ENCODE peak calls at places on chromosomes 6 and 20, in seven cellular contexts. Z is hepatocyte; B is heart right ventricle; R is body of pancreas; V is ascending aorta; I is uterus; X is CD8-positive, alpha-beta T cell. N is an unnamed sample.
A peak's percentile ranks its signal among the peaks of the same experiment; 100 is the strongest.

GRCh38 chr6:11043961-11044711 is at the start of gene ELOVL2:
- DNase-seq in Z (peak; percentile 88), B (peak; percentile 16), R (peak; percentile 40), V (no peak), I (no peak), X (no peak), N (peak; percentile 69)

GRCh38 chr6:16519265-16520242 is 241.7 kb downstream of the ATXN1 start:
- DNase-seq in Z (no peak), B (no peak), R (peak; percentile 80), V (no peak), I (no peak), X (no peak), N (no peak)

GRCh38 chr6:129651291-129651691 is 58.7 kb downstream of the ARHGAP18 start:
- DNase-seq in Z (no peak), B (no peak), R (no peak), V (no peak), I (no peak), X (no peak), N (no peak)

GRCh38 chr20:15061061-15061430 is 723.6 kb upstream of the FLRT3 start:
- DNase-seq in Z (no peak), B (no peak), R (no peak), V (no peak), I (no peak), X (no peak), N (no peak)

GRCh38 chr6:144411506-144412165 is 126.5 kb downstream of the UTRN start:
- DNase-seq in Z (no peak), B (no peak), R (no peak), V (no peak), I (no peak), X (no peak), N (no peak)

GRCh38 chr6:42968126-42968701 is 7.7 kb downstream of the GNMT start:
- DNase-seq in Z (no peak), B (no peak), R (peak; percentile 11), V (no peak), I (no peak), X (no peak), N (no peak)

GRCh38 chr20:35311409-35311808 is 19.2 kb upstream of the FAM83C start:
- DNase-seq in Z (no peak), B (no peak), R (no peak), V (no peak), I (no peak), X (no peak), N (no peak)

GRCh38 chr20:1965520-1966278 is 28.2 kb downstream of the PDYN start:
- DNase-seq in Z (peak; percentile 87), B (peak; percentile 71), R (peak; percentile 63), V (no peak), I (peak; percentile 73), X (peak; percentile 70), N (peak; percentile 84)

GRCh38 chr20:49517509-49518100 is 35.1 kb upstream of the KCNB1 start:
- DNase-seq in Z (no peak), B (no peak), R (no peak), V (no peak), I (no peak), X (no peak), N (no peak)

GRCh38 chr20:53750827-53751393 is 157.3 kb upstream of the ZNF217 start:
- DNase-seq in Z (peak; percentile 75), B (no peak), R (no peak), V (no peak), I (peak; percentile 33), X (peak; percentile 42), N (peak; percentile 4)

GRCh38 chr20:45097485-45098095 is 3.3 kb downstream of the KCNS1 start:
- DNase-seq in Z (no peak), B (no peak), R (peak; percentile 48), V (no peak), I (no peak), X (peak; percentile 58), N (no peak)

GRCh38 chr6:47145212-47145611 is 103.1 kb upstream of the ADGRF1 start:
- DNase-seq in Z (no peak), B (no peak), R (no peak), V (no peak), I (no peak), X (no peak), N (peak; percentile 53)

GRCh38 chr6:104669483-104669882 is 190.2 kb downstream of the HACE1 start:
- DNase-seq in Z (no peak), B (no peak), R (no peak), V (no peak), I (no peak), X (no peak), N (no peak)

GRCh38 chr20:967796-968742 is 34.0 kb downstream of the RSPO4 start:
- DNase-seq in Z (no peak), B (no peak), R (peak; percentile 13), V (no peak), I (no peak), X (no peak), N (no peak)

GRCh38 chr6:170137911-170138910 is 152.7 kb downstream of the DLL1 start:
- DNase-seq in Z (no peak), B (no peak), R (no peak), V (no peak), I (peak; percentile 8), X (no peak), N (no peak)

GRCh38 chr20:63357921-63358905 is 2.9 kb downstream of the CHRNA4 start:
- DNase-seq in Z (no peak), B (peak; percentile 63), R (peak; percentile 42), V (no peak), I (no peak), X (peak; percentile 4), N (no peak)

GRCh38 chr6:90658497-90658896 is 71.6 kb upstream of the MAP3K7 start:
- DNase-seq in Z (no peak), B (no peak), R (no peak), V (no peak), I (no peak), X (no peak), N (no peak)

GRCh38 chr20:3165473-3166337 is 6.0 kb upstream of the FASTKD5 start:
- DNase-seq in Z (no peak), B (peak; percentile 76), R (peak; percentile 40), V (no peak), I (peak; percentile 37), X (no peak), N (peak; percentile 85)

GRCh38 chr6:32886674-32887383 is 32.8 kb downstream of the PSMB9 start:
- DNase-seq in Z (no peak), B (no peak), R (peak; percentile 44), V (no peak), I (no peak), X (no peak), N (peak; percentile 76)

GRCh38 chr20:41249371-41249770 is 68.2 kb downstream of the ZHX3 start:
- DNase-seq in Z (peak; percentile 60), B (peak; percentile 57), R (peak; percentile 50), V (peak; percentile 46), I (peak; percentile 86), X (no peak), N (no peak)

GRCh38 chr6:116229287-116229913 is 24.5 kb downstream of the TSPYL4 start:
- DNase-seq in Z (peak; percentile 32), B (peak; percentile 91), R (peak; percentile 63), V (peak; percentile 24), I (peak; percentile 87), X (peak; percentile 40), N (peak; percentile 79)

GRCh38 chr6:30067460-30068139 is 602 bp downstream of the PPP1R11 start:
- DNase-seq in Z (peak; percentile 87), B (no peak), R (no peak), V (no peak), I (no peak), X (no peak), N (no peak)

GRCh38 chr6:30073489-30074240 is 1.9 kb downstream of the RNF39 start:
- DNase-seq in Z (peak; percentile 35), B (no peak), R (no peak), V (no peak), I (no peak), X (no peak), N (no peak)

GRCh38 chr6:30074331-30075093 is 1.1 kb downstream of the RNF39 start:
- DNase-seq in Z (peak; percentile 51), B (no peak), R (no peak), V (no peak), I (no peak), X (no peak), N (no peak)

GRCh38 chr6:30071858-30072257 is 3.7 kb downstream of the RNF39 start:
- DNase-seq in Z (no peak), B (no peak), R (no peak), V (no peak), I (no peak), X (no peak), N (no peak)

GRCh38 chr6:30071081-30071818 is 4.3 kb downstream of the PPP1R11 start:
- DNase-seq in Z (peak; percentile 68), B (no peak), R (no peak), V (no peak), I (no peak), X (no peak), N (peak; percentile 69)
- TF ChIP-seq CTCF in Z (no peak), B (peak; percentile 39), R (no peak), V (no peak), I (no peak), X (no peak), N (peak; percentile 33)

GRCh38 chr6:106536357-106536756 is 92.9 kb downstream of the RTN4IP1 start:
- DNase-seq in Z (no peak), B (no peak), R (no peak), V (no peak), I (no peak), X (no peak), N (no peak)
- H3K27ac ChIP-seq in Z (no peak overlapping the region), B (no peak overlapping the region), R (no peak overlapping the region), V (no peak overlapping the region), I (no peak overlapping the region), X (no peak overlapping the region), N (no peak overlapping the region)

GRCh38 chr6:111792241-111792640 is 81.0 kb downstream of the FYN start:
- DNase-seq in Z (no peak), B (no peak), R (no peak), V (no peak), I (no peak), X (no peak), N (no peak)

GRCh38 chr6:111791415-111791814 is 81.8 kb downstream of the FYN start:
- DNase-seq in Z (no peak), B (no peak), R (no peak), V (no peak), I (no peak), X (no peak), N (peak; percentile 54)

GRCh38 chr6:111792914-111793700 is 80.1 kb downstream of the FYN start:
- DNase-seq in Z (no peak), B (no peak), R (no peak), V (no peak), I (no peak), X (no peak), N (no peak)

GRCh38 chr6:111788779-111789276 is 84.4 kb downstream of the FYN start:
- DNase-seq in Z (no peak), B (no peak), R (no peak), V (no peak), I (no peak), X (no peak), N (no peak)

GRCh38 chr6:111789593-111789992 is 83.7 kb downstream of the FYN start:
- DNase-seq in Z (no peak), B (peak; percentile 39), R (peak; percentile 25), V (no peak), I (peak; percentile 58), X (no peak), N (no peak)
- H3K4me1 ChIP-seq in Z (peaks cover 7% of the 10 kb centered on the region), B (peaks cover 55% of the 10 kb centered on the region), R (no peaks in the 10 kb centered on the region), V (no peaks in the 10 kb centered on the region), I (peaks cover 8% of the 10 kb centered on the region), X (peaks cover 51% of the 10 kb centered on the region), N (no peaks in the 10 kb centered on the region)

DNA sequence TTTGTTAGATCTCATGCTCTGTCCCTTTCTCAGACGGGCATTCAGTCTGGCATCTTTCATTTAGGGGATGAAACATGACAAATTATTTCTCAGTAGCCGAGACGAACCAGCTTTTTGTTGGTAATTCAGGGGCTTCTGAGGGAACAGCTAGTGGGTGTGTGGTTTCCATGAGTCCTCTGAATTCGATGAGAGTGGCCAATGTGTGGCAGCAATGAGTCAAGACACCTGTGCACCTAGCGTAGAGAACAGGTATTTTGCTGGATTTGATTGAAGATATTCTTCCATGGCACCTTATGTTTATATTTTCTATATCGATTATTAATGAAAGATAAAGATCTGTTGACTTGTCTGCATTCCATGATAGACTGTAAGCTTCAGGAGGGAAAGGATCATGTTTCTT is 696.9 kb downstream of the DHX35 start:
- DNase-seq in Z (no peak), B (no peak), R (no peak), V (no peak), I (no peak), X (no peak), N (no peak)
- TF ChIP-seq CTCF in Z (no peak), B (no peak), R (no peak), V (no peak), I (no peak), X (no peak), N (no peak)

N was measured in cardiac muscle cell.